ENCODE peak calls at places on chromosome 3, in seven cellular contexts. One of them, this sample, is unnamed.

GRCh38 chr3:159149633-159150032 is 347.8 kb downstream of the MFSD1 start:
- DNase-seq in T47D: no peak
- DNase-seq in HepG2: no peak
- DNase-seq in SK-N-SH: no peak
- DNase-seq in GM12878: no peak
- DNase-seq in K562: no peak
- DNase-seq in H1: no peak
- DNase-seq in this sample: no peak

GRCh38 chr3:194973366-194974000 is 287.8 kb downstream of the FAM43A start:
- DNase-seq in HepG2: no peak
- DNase-seq in SK-N-SH: no peak
- DNase-seq in K562: no peak
- DNase-seq in T47D: no peak
- DNase-seq in H1: peak
- DNase-seq in GM12878: no peak
- DNase-seq in this sample: no peak

GRCh38 chr3:128241741-128242140 is 88.5 kb downstream of the EEFSEC start:
- DNase-seq in T47D: no peak
- DNase-seq in SK-N-SH: no peak
- DNase-seq in K562: no peak
- DNase-seq in HepG2: no peak
- DNase-seq in H1: no peak
- DNase-seq in GM12878: no peak
- DNase-seq in this sample: no peak

GRCh38 chr3:22692239-22692638 is 510.9 kb upstream of the UBE2E2 start:
- DNase-seq in GM12878: no peak
- DNase-seq in SK-N-SH: no peak
- DNase-seq in K562: no peak
- DNase-seq in T47D: no peak
- DNase-seq in HepG2: no peak
- DNase-seq in H1: no peak
- DNase-seq in this sample: no peak

GRCh38 chr3:72338082-72338941 is 509.9 kb downstream of the SHQ1 start:
- DNase-seq in GM12878: no peak
- DNase-seq in T47D: no peak
- DNase-seq in SK-N-SH: no peak
- DNase-seq in K562: no peak
- DNase-seq in H1: no peak
- DNase-seq in HepG2: no peak
- DNase-seq in this sample: peak

GRCh38 chr3:153513236-153513635 is 351.2 kb downstream of the RAP2B start:
- DNase-seq in HepG2: peak
- DNase-seq in GM12878: no peak
- DNase-seq in SK-N-SH: no peak
- DNase-seq in K562: peak
- DNase-seq in H1: no peak
- DNase-seq in T47D: no peak
- DNase-seq in this sample: peak

GRCh38 chr3:175211481-175211880 is 352.3 kb downstream of the NAALADL2 start:
- DNase-seq in SK-N-SH: no peak
- DNase-seq in T47D: no peak
- DNase-seq in K562: no peak
- DNase-seq in GM12878: no peak
- DNase-seq in H1: no peak
- DNase-seq in HepG2: no peak
- DNase-seq in this sample: no peak

GRCh38 chr3:102206506-102207145 is 228.2 kb upstream of the ZPLD1 start:
- DNase-seq in GM12878: no peak
- DNase-seq in SK-N-SH: no peak
- DNase-seq in K562: no peak
- DNase-seq in HepG2: no peak
- DNase-seq in H1: no peak
- DNase-seq in T47D: no peak
- DNase-seq in this sample: no peak

GRCh38 chr3:186922790-186923189 is 7.5 kb upstream of the ST6GAL1 start:
- DNase-seq in T47D: no peak
- DNase-seq in K562: no peak
- DNase-seq in SK-N-SH: no peak
- DNase-seq in HepG2: no peak
- DNase-seq in GM12878: no peak
- DNase-seq in H1: no peak
- DNase-seq in this sample: no peak

GRCh38 chr3:78867409-78868372 is 900.1 kb downstream of the ROBO1 start:
- DNase-seq in T47D: no peak
- DNase-seq in SK-N-SH: no peak
- DNase-seq in HepG2: no peak
- DNase-seq in K562: no peak
- DNase-seq in H1: no peak
- DNase-seq in GM12878: no peak
- DNase-seq in this sample: no peak

GRCh38 chr3:18712713-18713575 is 287.8 kb upstream of the SATB1 start:
- DNase-seq in GM12878: no peak
- DNase-seq in K562: no peak
- DNase-seq in HepG2: no peak
- DNase-seq in H1: no peak
- DNase-seq in SK-N-SH: no peak
- DNase-seq in T47D: no peak
- DNase-seq in this sample: no peak

GRCh38 chr3:56976666-56977560 is 83.6 kb upstream of the SPATA12 start:
- DNase-seq in HepG2: no peak
- DNase-seq in K562: no peak
- DNase-seq in SK-N-SH: peak
- DNase-seq in H1: no peak
- DNase-seq in GM12878: no peak
- DNase-seq in T47D: no peak
- DNase-seq in this sample: no peak

GRCh38 chr3:39469945-39470344 is 2.5 kb downstream of the MOBP start:
- DNase-seq in H1: no peak
- DNase-seq in T47D: no peak
- DNase-seq in SK-N-SH: no peak
- DNase-seq in GM12878: no peak
- DNase-seq in HepG2: no peak
- DNase-seq in K562: no peak
- DNase-seq in this sample: no peak

GRCh38 chr3:111338059-111338698 is 203.8 kb upstream of the CD96 start:
- DNase-seq in T47D: peak
- DNase-seq in SK-N-SH: peak
- DNase-seq in H1: peak
- DNase-seq in K562: peak
- DNase-seq in GM12878: no peak
- DNase-seq in HepG2: peak
- DNase-seq in this sample: peak

GRCh38 chr3:122940628-122941086 is 86.9 kb downstream of the SEMA5B start:
- DNase-seq in H1: no peak
- DNase-seq in T47D: no peak
- DNase-seq in SK-N-SH: peak
- DNase-seq in GM12878: no peak
- DNase-seq in HepG2: no peak
- DNase-seq in K562: no peak
- DNase-seq in this sample: no peak

GRCh38 chr3:179526989-179527391 is 35.7 kb upstream of the ACTL6A start:
- DNase-seq in H1: peak
- DNase-seq in K562: no peak
- DNase-seq in SK-N-SH: peak
- DNase-seq in HepG2: no peak
- DNase-seq in GM12878: no peak
- DNase-seq in T47D: no peak
- DNase-seq in this sample: no peak

GRCh38 chr3:57877116-57877515 is 121.0 kb downstream of the SLMAP start:
- DNase-seq in K562: no peak
- DNase-seq in HepG2: no peak
- DNase-seq in H1: no peak
- DNase-seq in SK-N-SH: no peak
- DNase-seq in T47D: no peak
- DNase-seq in GM12878: no peak
- DNase-seq in this sample: no peak

GRCh38 chr3:24288538-24289236 is 206.0 kb downstream of the THRB start:
- DNase-seq in H1: no peak
- DNase-seq in GM12878: no peak
- DNase-seq in K562: no peak
- DNase-seq in HepG2: no peak
- DNase-seq in SK-N-SH: no peak
- DNase-seq in T47D: no peak
- DNase-seq in this sample: no peak

GRCh38 chr3:45333549-45333948 is 54.8 kb upstream of the LARS2 start:
- DNase-seq in T47D: no peak
- DNase-seq in SK-N-SH: no peak
- DNase-seq in H1: no peak
- DNase-seq in HepG2: no peak
- DNase-seq in GM12878: no peak
- DNase-seq in K562: peak
- DNase-seq in this sample: no peak

GRCh38 chr3:140766465-140766864 is 88.6 kb downstream of the TRIM42 start:
- DNase-seq in GM12878: no peak
- DNase-seq in K562: no peak
- DNase-seq in T47D: no peak
- DNase-seq in H1: no peak
- DNase-seq in SK-N-SH: no peak
- DNase-seq in HepG2: no peak
- DNase-seq in this sample: no peak

GRCh38 chr3:162161595-162161994 is 665.0 kb downstream of the OTOL1 start:
- DNase-seq in SK-N-SH: no peak
- DNase-seq in H1: no peak
- DNase-seq in GM12878: no peak
- DNase-seq in T47D: no peak
- DNase-seq in HepG2: no peak
- DNase-seq in K562: no peak
- DNase-seq in this sample: no peak

GRCh38 chr3:149941186-149941585 is 29.5 kb downstream of the PFN2 start:
- DNase-seq in H1: no peak
- DNase-seq in HepG2: no peak
- DNase-seq in GM12878: no peak
- DNase-seq in T47D: no peak
- DNase-seq in SK-N-SH: no peak
- DNase-seq in K562: no peak
- DNase-seq in this sample: no peak

GRCh38 chr3:32089476-32089875 is 16.9 kb upstream of the GPD1L start:
- DNase-seq in GM12878: no peak
- DNase-seq in K562: no peak
- DNase-seq in H1: no peak
- DNase-seq in HepG2: no peak
- DNase-seq in SK-N-SH: no peak
- DNase-seq in T47D: no peak
- DNase-seq in this sample: no peak

GRCh38 chr3:40211579-40211978 is 97.9 kb upstream of the EIF1B start:
- DNase-seq in K562: no peak
- DNase-seq in SK-N-SH: no peak
- DNase-seq in GM12878: no peak
- DNase-seq in HepG2: no peak
- DNase-seq in H1: no peak
- DNase-seq in T47D: no peak
- DNase-seq in this sample: no peak

GRCh38 chr3:68139897-68140296 is 485.5 kb upstream of the SUCLG2 start:
- DNase-seq in GM12878: no peak
- DNase-seq in H1: no peak
- DNase-seq in K562: no peak
- DNase-seq in HepG2: no peak
- DNase-seq in T47D: no peak
- DNase-seq in SK-N-SH: no peak
- DNase-seq in this sample: no peak

GRCh38 chr3:124607163-124607562 is 123.1 kb upstream of the UMPS start:
- DNase-seq in HepG2: peak
- DNase-seq in T47D: no peak
- DNase-seq in K562: no peak
- DNase-seq in GM12878: no peak
- DNase-seq in H1: no peak
- DNase-seq in SK-N-SH: no peak
- DNase-seq in this sample: no peak

GRCh38 chr3:187979543-187979942 is 174.4 kb upstream of the LPP start:
- DNase-seq in T47D: no peak
- DNase-seq in GM12878: no peak
- DNase-seq in HepG2: no peak
- DNase-seq in K562: no peak
- DNase-seq in SK-N-SH: no peak
- DNase-seq in H1: no peak
- DNase-seq in this sample: no peak

GRCh38 chr3:15294914-15295313 is 37.5 kb downstream of the SH3BP5 start:
- DNase-seq in GM12878: no peak
- DNase-seq in K562: no peak
- DNase-seq in HepG2: no peak
- DNase-seq in H1: no peak
- DNase-seq in SK-N-SH: no peak
- DNase-seq in T47D: no peak
- DNase-seq in this sample: no peak

GRCh38 chr3:159766563-159767185 is 222.0 kb upstream of the IL12A start:
- DNase-seq in HepG2: no peak
- DNase-seq in SK-N-SH: peak
- DNase-seq in T47D: peak
- DNase-seq in H1: no peak
- DNase-seq in K562: peak
- DNase-seq in GM12878: no peak
- DNase-seq in this sample: no peak

GRCh38 chr3:98991393-98991792 is 89.9 kb upstream of the DCBLD2 start:
- DNase-seq in GM12878: no peak
- DNase-seq in T47D: no peak
- DNase-seq in SK-N-SH: no peak
- DNase-seq in K562: no peak
- DNase-seq in HepG2: no peak
- DNase-seq in H1: no peak
- DNase-seq in this sample: no peak

GRCh38 chr3:10081871-10082270 is 26.2 kb downstream of the FANCD2OS start:
- DNase-seq in T47D: no peak
- DNase-seq in SK-N-SH: no peak
- DNase-seq in GM12878: no peak
- DNase-seq in H1: no peak
- DNase-seq in K562: no peak
- DNase-seq in HepG2: no peak
- DNase-seq in this sample: no peak
- TF ChIP-seq JUND in T47D: no peak
- TF ChIP-seq JUND in SK-N-SH: no peak
- TF ChIP-seq JUND in GM12878: no peak
- TF ChIP-seq JUND in H1: no peak
- TF ChIP-seq JUND in K562: no peak
- TF ChIP-seq JUND in HepG2: no peak
- TF ChIP-seq JUND in this sample: no peak

GRCh38 chr3:197549261-197549885 is 6.4 kb downstream of the BDH1 start:
- DNase-seq in GM12878: no peak
- DNase-seq in T47D: no peak
- DNase-seq in H1: no peak
- DNase-seq in SK-N-SH: no peak
- DNase-seq in K562: no peak
- DNase-seq in HepG2: no peak
- DNase-seq in this sample: no peak
- TF ChIP-seq JUND in GM12878: no peak
- TF ChIP-seq JUND in T47D: no peak
- TF ChIP-seq JUND in H1: no peak
- TF ChIP-seq JUND in SK-N-SH: no peak
- TF ChIP-seq JUND in K562: no peak
- TF ChIP-seq JUND in HepG2: no peak
- TF ChIP-seq JUND in this sample: no peak

GRCh38 chr3:49813497-49814174 is at the start of gene UBA7:
- DNase-seq in T47D: peak
- DNase-seq in HepG2: peak
- DNase-seq in GM12878: no peak
- DNase-seq in SK-N-SH: no peak
- DNase-seq in K562: peak
- DNase-seq in H1: no peak
- DNase-seq in this sample: no peak
- TF ChIP-seq JUND in T47D: no peak
- TF ChIP-seq JUND in HepG2: no peak
- TF ChIP-seq JUND in GM12878: no peak
- TF ChIP-seq JUND in SK-N-SH: no peak
- TF ChIP-seq JUND in K562: no peak
- TF ChIP-seq JUND in H1: no peak
- TF ChIP-seq JUND in this sample: no peak

GRCh38 chr3:69784854-69785523 is 45.7 kb downstream of the MITF start:
- DNase-seq in T47D: no peak
- DNase-seq in GM12878: no peak
- DNase-seq in H1: no peak
- DNase-seq in K562: peak
- DNase-seq in SK-N-SH: peak
- DNase-seq in HepG2: no peak
- DNase-seq in this sample: no peak
- TF ChIP-seq JUND in T47D: no peak
- TF ChIP-seq JUND in GM12878: no peak
- TF ChIP-seq JUND in H1: no peak
- TF ChIP-seq JUND in K562: peak
- TF ChIP-seq JUND in SK-N-SH: peak
- TF ChIP-seq JUND in HepG2: no peak
- TF ChIP-seq JUND in this sample: no peak

This sample was measured in HCT116.